ENCODE peak calls at places on chromosome 5, in six cellular contexts. M, N, H, C, S and T are unnamed samples.

GRCh38 chr5:181134259-181134658 is 3.3 kb upstream of the OR2V1 start:
- DNase-seq in M (no peak), S (no peak), N (no peak), H (no peak), C (no peak), T (no peak)

GRCh38 chr5:13188393-13188792 is 756.1 kb downstream of the DNAH5 start:
- DNase-seq in S (no peak), M (no peak), H (no peak), N (no peak), C (no peak), T (no peak)

GRCh38 chr5:22900801-22901310 is 47.7 kb upstream of the CDH12 start:
- DNase-seq in H (no peak), N (no peak), C (no peak), S (no peak), M (no peak), T (no peak)

GRCh38 chr5:29780401-29780800 is 1413.1 kb upstream of the CDH6 start:
- DNase-seq in H (no peak), M (no peak), S (no peak), N (no peak), C (peak), T (no peak)

GRCh38 chr5:177468329-177469058 is 4.9 kb downstream of the DBN1 start:
- DNase-seq in S (no peak), M (no peak), H (no peak), N (no peak), C (peak), T (no peak)

GRCh38 chr5:67100301-67100700 is 96.3 kb downstream of the CD180 start:
- DNase-seq in C (no peak), M (no peak), H (no peak), S (no peak), N (no peak), T (no peak)

GRCh38 chr5:68012429-68012828 is 203.1 kb upstream of the PIK3R1 start:
- DNase-seq in H (no peak), N (no peak), C (no peak), M (no peak), S (no peak), T (no peak)

GRCh38 chr5:79529110-79529509 is 15.2 kb upstream of the HOMER1 start:
- DNase-seq in N (no peak), M (no peak), C (no peak), H (no peak), S (no peak), T (no peak)

GRCh38 chr5:81774359-81774758 is 23.5 kb upstream of the SSBP2 start:
- DNase-seq in M (no peak), S (no peak), N (no peak), H (no peak), C (no peak), T (no peak)

GRCh38 chr5:137126829-137127228 is 372.3 kb downstream of the SPOCK1 start:
- DNase-seq in C (no peak), N (no peak), H (no peak), M (no peak), S (no peak), T (no peak)

GRCh38 chr5:61245486-61245885 is 83.2 kb upstream of the SMIM15 start:
- DNase-seq in M (no peak), N (no peak), S (no peak), H (no peak), C (no peak), T (no peak)

GRCh38 chr5:73626814-73627313 is 868 bp downstream of the ARHGEF28 start:
- DNase-seq in M (no peak), N (no peak), H (no peak), S (no peak), C (no peak), T (no peak)

GRCh38 chr5:61270510-61271165 is 61.4 kb upstream of the ZSWIM6 start:
- DNase-seq in M (no peak), C (no peak), H (no peak), S (no peak), N (no peak), T (no peak)

GRCh38 chr5:149615976-149616375 is 34.7 kb downstream of the ARHGEF37 start:
- DNase-seq in S (no peak), H (no peak), N (no peak), M (no peak), C (no peak), T (no peak)

GRCh38 chr5:42988568-42988967 is 51.6 kb downstream of the ANXA2R start:
- DNase-seq in M (no peak), H (no peak), S (no peak), C (no peak), N (no peak), T (no peak)

GRCh38 chr5:125049721-125050357 is 303.4 kb upstream of the ZNF608 start:
- DNase-seq in M (no peak), C (no peak), H (no peak), N (no peak), S (no peak), T (no peak)

GRCh38 chr5:167661605-167662004 is 629.8 kb upstream of the WWC1 start:
- DNase-seq in M (no peak), N (no peak), S (no peak), C (no peak), H (no peak), T (no peak)

GRCh38 chr5:153678617-153679329 is 188.3 kb downstream of the GRIA1 start:
- DNase-seq in H (no peak), M (no peak), N (no peak), C (no peak), S (no peak), T (no peak)

GRCh38 chr5:11105706-11106105 is 344.7 kb upstream of the DAP start:
- DNase-seq in S (no peak), H (no peak), M (no peak), N (no peak), C (no peak), T (no peak)

GRCh38 chr5:169248520-169248919 is 52.4 kb downstream of the SLIT3 start:
- DNase-seq in N (no peak), C (no peak), H (no peak), S (no peak), M (no peak), T (no peak)

GRCh38 chr5:103232393-103232999 is 26.1 kb upstream of the MACIR start:
- DNase-seq in H (peak), N (no peak), S (no peak), M (no peak), C (peak), T (no peak)

GRCh38 chr5:159581502-159582249 is 251.4 kb upstream of the IL12B start:
- DNase-seq in S (no peak), C (no peak), H (no peak), M (no peak), N (no peak), T (no peak)

GRCh38 chr5:139746691-139747582 is 48.7 kb upstream of the PSD2 start:
- DNase-seq in H (no peak), S (peak), M (peak), N (no peak), C (no peak), T (peak)

DNA sequence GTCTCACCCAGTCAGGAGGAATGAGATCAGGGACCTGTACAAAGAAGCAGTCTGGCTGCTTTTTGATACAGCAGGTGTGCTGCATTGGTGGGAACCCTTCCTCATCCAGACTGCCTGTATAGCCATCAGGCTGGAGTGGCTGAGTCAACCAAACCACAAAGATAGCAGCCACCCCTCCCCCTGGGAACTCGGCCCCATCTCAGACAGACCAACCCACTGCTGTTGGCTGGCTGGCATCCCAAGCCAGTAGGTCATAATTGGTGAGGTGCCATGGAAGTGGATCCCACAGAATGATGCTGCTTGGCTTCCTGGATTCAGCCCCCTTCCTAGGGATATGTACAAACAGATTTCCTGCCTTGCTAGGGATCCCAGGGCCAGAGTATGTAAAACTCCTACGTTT is 60.9 kb downstream of the YTHDC2 start:
- DNase-seq in C (no peak), H (peak), N (no peak), M (no peak), S (no peak), T (no peak)
- TF ChIP-seq TAF1 in C (no peak), H (no peak), N (no peak), M (no peak), S (no peak), T (no peak)

GRCh38 chr5:1128977-1129724 is 17.3 kb upstream of the SLC12A7 start:
- DNase-seq in M (no peak), N (no peak), H (no peak), C (no peak), S (no peak), T (no peak)

GRCh38 chr5:1131191-1131621 is 19.3 kb upstream of the SLC12A7 start:
- DNase-seq in C (no peak), N (no peak), M (no peak), H (no peak), S (no peak), T (no peak)

GRCh38 chr5:1129725-1130082 is 17.8 kb upstream of the SLC12A7 start:
- DNase-seq in H (no peak), M (no peak), S (no peak), C (no peak), N (no peak), T (no peak)

GRCh38 chr5:1130218-1130946 is 18.5 kb upstream of the SLC12A7 start:
- DNase-seq in M (no peak), C (no peak), N (no peak), S (no peak), H (no peak), T (no peak)

DNA sequence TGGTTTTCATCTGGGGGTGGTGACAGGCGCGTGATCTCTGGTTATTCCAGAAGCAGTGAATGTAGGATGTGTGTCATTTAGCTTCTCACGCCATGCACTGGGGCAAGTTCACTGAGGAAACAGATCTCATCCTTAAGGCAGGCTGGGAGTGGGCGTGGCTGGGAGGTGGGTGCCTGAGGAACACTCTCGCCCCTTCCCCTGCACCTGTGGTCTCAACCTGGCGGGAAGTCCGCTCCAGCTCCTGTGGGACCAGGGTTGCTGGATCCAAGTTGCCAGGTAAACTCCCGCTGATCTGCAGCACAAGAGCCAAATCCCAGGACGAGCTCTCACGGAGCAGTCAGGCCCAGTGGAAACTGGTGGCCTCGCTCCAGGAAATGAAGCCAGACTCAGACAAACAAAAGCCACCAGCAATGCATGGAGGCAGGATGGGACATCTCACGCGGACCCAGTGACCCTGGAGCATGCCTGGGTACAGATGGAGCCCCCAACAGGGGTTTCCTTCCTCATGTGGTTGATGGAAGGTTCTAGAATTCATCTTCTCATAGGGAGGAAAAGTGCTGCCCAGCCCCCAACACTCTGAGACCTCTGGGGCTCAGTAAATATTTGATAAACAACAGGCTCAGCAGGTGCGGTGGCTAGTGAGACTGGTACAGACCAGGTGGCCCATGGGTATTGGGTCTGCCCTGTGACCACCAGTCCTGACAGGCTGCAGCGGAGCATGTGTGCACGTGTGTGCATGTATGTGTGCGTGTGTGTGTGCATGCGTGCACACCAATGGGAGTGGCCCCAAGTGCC is 16.3 kb upstream of the SLC12A7 start:
- DNase-seq in S (no peak), M (no peak), N (no peak), H (no peak), C (no peak), T (no peak)
- TF ChIP-seq POLR2A in S (no peak), M (no peak), N (no peak), H (no peak), C (no peak), T (no peak)

DNA sequence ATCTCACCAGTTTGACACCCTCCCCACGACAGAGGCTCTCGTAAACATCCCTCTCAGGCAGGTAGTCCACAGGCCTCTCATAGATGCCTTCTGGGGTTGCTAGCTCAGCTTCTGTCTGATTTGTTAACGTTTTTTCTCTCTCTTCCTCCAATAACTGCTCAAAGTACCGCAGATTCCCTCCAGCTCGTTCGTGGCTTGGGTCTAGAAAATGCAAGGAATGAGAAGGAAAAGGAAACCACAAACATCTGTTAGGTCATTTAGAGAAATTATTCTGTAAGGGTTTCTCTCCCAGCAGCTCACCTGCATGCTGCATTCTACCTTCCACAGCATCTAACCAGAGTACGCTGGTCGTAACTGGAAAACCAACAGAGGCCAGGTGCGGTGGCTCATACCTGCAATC is 18.5 kb downstream of the P4HA2 start:
- DNase-seq in C (no peak), N (no peak), S (no peak), H (no peak), M (no peak), T (no peak)
- TF ChIP-seq POLR2AphosphoS5 in C (no peak), N (no peak), S (no peak), H (no peak), M (no peak), T (no peak)

GRCh38 chr5:172707285-172708182 is 63.5 kb downstream of the DUSP1 start:
- DNase-seq in S (no peak), M (no peak), N (no peak), H (peak), C (peak), T (no peak)
- TF ChIP-seq TAF1 in S (no peak), M (no peak), N (no peak), H (no peak), C (no peak), T (no peak)